ENCODE peak calls at places on chromosomes 2 and 18, in eight cellular contexts. K is stimulated activated CD8-positive, alpha-beta memory T cell treated with anti-CD3 and anti-CD28 coated beads, Interleukin-15, amount 100 ng/mL, for 24 hours; Z is endothelial cell; T is activated CD8-positive, alpha-beta memory T cell treated with anti-CD3 and anti-CD28 coated beads for 48 hours; S is heart left ventricle; C is fibroblast of lung; H is adrenal gland; Y is MV-4-11. A is an unnamed sample.

GRCh38 chr2:183093857-183094657 is 15.5 kb downstream of the DUSP19 start:
- DNase-seq in K (no peak), Z (no peak), T (no peak), S (no peak), C (peak), H (no peak), Y (no peak), A (no peak)

GRCh38 chr2:67838205-67838604 is 224.6 kb downstream of the C1D start:
- DNase-seq in K (no peak), Z (no peak), T (no peak), S (no peak), C (no peak), H (no peak), Y (no peak), A (no peak)

GRCh38 chr2:12507295-12507694 is 209.4 kb upstream of the TRIB2 start:
- DNase-seq in K (no peak), Z (no peak), T (peak), S (no peak), C (peak), H (peak), Y (peak), A (no peak)

GRCh38 chr2:207825958-207826330 is 56.2 kb upstream of the FZD5 start:
- DNase-seq in K (no peak), Z (no peak), T (no peak), S (no peak), C (no peak), H (no peak), Y (no peak), A (no peak)

GRCh38 chr2:147760984-147761383 is 83.8 kb upstream of the ACVR2A start:
- DNase-seq in K (no peak), Z (no peak), T (no peak), S (no peak), C (peak), H (no peak), Y (no peak), A (no peak)

GRCh38 chr2:20563251-20563650 is 87.6 kb downstream of the HS1BP3 start:
- DNase-seq in K (no peak), Z (no peak), T (no peak), S (peak), C (no peak), H (no peak), Y (no peak), A (no peak)

GRCh38 chr18:49875783-49876182 is 62.5 kb upstream of the ACAA2 start:
- DNase-seq in K (no peak), Z (no peak), T (no peak), S (no peak), C (no peak), H (no peak), Y (no peak), A (no peak)

GRCh38 chr2:55111570-55112228 is 61.4 kb upstream of the RTN4 start:
- DNase-seq in K (no peak), Z (no peak), T (no peak), S (peak), C (peak), H (peak), Y (peak), A (peak)

GRCh38 chr2:114577657-114578056 is 135.2 kb downstream of the DPP10 start:
- DNase-seq in K (no peak), Z (no peak), T (no peak), S (no peak), C (no peak), H (no peak), Y (no peak), A (no peak)

GRCh38 chr2:99643824-99644787 is 154.3 kb upstream of the REV1 start:
- DNase-seq in K (no peak), Z (no peak), T (no peak), S (no peak), C (peak), H (peak), Y (no peak), A (no peak)

GRCh38 chr2:69945447-69945846 is 16.0 kb downstream of the ASPRV1 start:
- DNase-seq in K (no peak), Z (no peak), T (no peak), S (no peak), C (no peak), H (no peak), Y (peak), A (no peak)

GRCh38 chr18:54926593-54927297 is 32.5 kb downstream of the CCDC68 start:
- DNase-seq in K (no peak), Z (no peak), T (no peak), S (no peak), C (peak), H (no peak), Y (no peak), A (no peak)

GRCh38 chr2:1648241-1649102 is 95.8 kb downstream of the PXDN start:
- DNase-seq in K (no peak), Z (no peak), T (no peak), S (no peak), C (no peak), H (no peak), Y (no peak), A (no peak)

GRCh38 chr2:24793752-24794477 is 690 bp downstream of the CENPO start:
- DNase-seq in K (no peak), Z (peak), T (no peak), S (no peak), C (peak), H (no peak), Y (no peak), A (no peak)

GRCh38 chr2:33214436-33214835 is 262.0 kb upstream of the RASGRP3 start:
- DNase-seq in K (no peak), Z (no peak), T (no peak), S (no peak), C (peak), H (no peak), Y (no peak), A (no peak)

GRCh38 chr2:98607741-98608117 is 583 bp downstream of the COA5 start:
- DNase-seq in K (no peak), Z (no peak), T (no peak), S (no peak), C (no peak), H (no peak), Y (no peak), A (no peak)

GRCh38 chr2:123659120-123659519 is 366.0 kb upstream of the CNTNAP5 start:
- DNase-seq in K (no peak), Z (no peak), T (no peak), S (no peak), C (no peak), H (no peak), Y (no peak), A (no peak)

GRCh38 chr18:9575558-9575957 is 38.8 kb downstream of the PPP4R1 start:
- DNase-seq in K (no peak), Z (peak), T (no peak), S (peak), C (peak), H (peak), Y (peak), A (peak)

GRCh38 chr2:201093573-201093972 is 21.8 kb downstream of the NDUFB3 start:
- DNase-seq in K (no peak), Z (no peak), T (no peak), S (no peak), C (no peak), H (no peak), Y (peak), A (no peak)